ENCODE peak calls at places on chromosomes 2 and 18, in ten cellular contexts. J, L, P, D, E, K, V, M, B and I are unnamed samples.

GRCh38 chr2:218404351-218405145 is 4.9 kb downstream of the CTDSP1 start:
- DNase-seq in K (no peak), E (no peak), D (no peak), V (peak; percentile 64), J (no peak), M (no peak), L (no peak), P (no peak), B (no peak), I (no peak)

GRCh38 chr2:227824711-227825110 is 11.1 kb downstream of the CCL20 start:
- DNase-seq in K (no peak), E (no peak), M (no peak), P (no peak), V (no peak), J (no peak), B (no peak), D (no peak), L (no peak), I (no peak)

GRCh38 chr18:72652990-72653593 is 109.0 kb upstream of the CBLN2 start:
- DNase-seq in P (peak; percentile 42), M (peak; percentile 58), L (peak; percentile 69), B (no peak), J (peak; percentile 28), K (no peak), D (peak; percentile 16), V (no peak), E (no peak), I (peak; percentile 20)

GRCh38 chr2:145258903-145259579 is 739.1 kb upstream of the ZEB2 start:
- DNase-seq in V (no peak), M (no peak), P (no peak), J (peak; percentile 68), K (no peak), D (no peak), E (no peak), B (no peak), L (no peak), I (peak; percentile 94)

GRCh38 chr2:55155206-55155605 is 76.9 kb downstream of the CLHC1 start:
- DNase-seq in V (peak; percentile 25), E (no peak), D (no peak), P (no peak), B (no peak), J (no peak), M (no peak), K (no peak), L (no peak), I (no peak)

GRCh38 chr2:9179572-9180201 is 26.9 kb upstream of the ASAP2 start:
- DNase-seq in J (no peak), L (no peak), E (peak; percentile 40), P (peak; percentile 78), K (peak; percentile 99), M (peak; percentile 69), B (peak; percentile 85), D (no peak), V (peak; percentile 94), I (no peak)

GRCh38 chr2:84846041-84846663 is 34.7 kb downstream of the TRABD2A start:
- DNase-seq in B (no peak), V (peak; percentile 34), L (no peak), P (peak; percentile 54), K (peak; percentile 48), M (no peak), J (peak; percentile 79), D (no peak), E (no peak), I (peak; percentile 94)

GRCh38 chr2:225173909-225174308 is 131.6 kb upstream of the DOCK10 start:
- DNase-seq in L (peak; percentile 10), E (no peak), K (peak; percentile 82), B (peak; percentile 8), D (peak; percentile 77), J (no peak), V (no peak), P (peak; percentile 19), M (no peak), I (no peak)

GRCh38 chr2:84676295-84676694 is 160.0 kb downstream of the DNAH6 start:
- DNase-seq in K (peak; percentile 92), V (no peak), M (no peak), E (no peak), J (no peak), P (peak; percentile 32), B (peak; percentile 34), L (no peak), D (no peak), I (no peak)

GRCh38 chr2:133363884-133364283 is 204.4 kb downstream of the NCKAP5 start:
- DNase-seq in J (no peak), M (no peak), D (no peak), L (no peak), V (no peak), E (no peak), K (no peak), B (no peak), P (no peak), I (no peak)

GRCh38 chr18:23943104-23943503 is 71.5 kb upstream of the TTC39C start:
- DNase-seq in V (no peak), B (no peak), D (no peak), E (no peak), J (no peak), L (no peak), K (no peak), M (no peak), P (no peak), I (no peak)

GRCh38 chr2:234816056-234816455 is 135.8 kb upstream of the SH3BP4 start:
- DNase-seq in V (no peak), K (no peak), P (no peak), J (no peak), M (no peak), L (no peak), E (no peak), D (no peak), B (no peak), I (no peak)

GRCh38 chr2:28895189-28895893 is 874 bp downstream of the WDR43 start:
- DNase-seq in B (peak; percentile 45), J (peak; percentile 64), K (peak; percentile 28), V (peak; percentile 65), M (no peak), L (no peak), E (peak; percentile 9), D (peak; percentile 51), P (peak; percentile 61), I (peak; percentile 30)

GRCh38 chr2:236117861-236118269 is 50.3 kb downstream of the GBX2 start:
- DNase-seq in M (no peak), K (no peak), J (no peak), V (no peak), D (no peak), L (no peak), P (no peak), B (no peak), E (no peak), I (no peak)

GRCh38 chr2:200079356-200079755 is 124.0 kb downstream of the MAIP1 start:
- DNase-seq in K (no peak), B (no peak), J (no peak), P (no peak), D (no peak), L (no peak), M (no peak), V (no peak), E (no peak), I (no peak)

GRCh38 chr2:46170011-46170410 is 127.2 kb upstream of the EPAS1 start:
- DNase-seq in V (no peak), L (no peak), J (no peak), K (no peak), E (no peak), M (no peak), D (no peak), P (peak; percentile 29), B (no peak), I (no peak)

GRCh38 chr18:65567372-65567771 is 183.4 kb upstream of the CDH7 start:
- DNase-seq in L (no peak), V (no peak), J (no peak), P (no peak), D (peak; percentile 79), K (no peak), M (no peak), B (no peak), E (no peak), I (peak; percentile 87)

GRCh38 chr2:73009177-73009839 is 62.2 kb downstream of the SFXN5 start:
- DNase-seq in B (no peak), D (no peak), V (peak; percentile 33), K (no peak), J (no peak), L (no peak), M (no peak), P (no peak), E (no peak), I (no peak)

GRCh38 chr2:46635442-46635841 is 156.1 kb downstream of the TMEM247 start:
- DNase-seq in P (no peak), L (no peak), V (no peak), B (no peak), K (peak; percentile 54), D (no peak), J (no peak), M (no peak), E (no peak), I (no peak)